ENCODE peak calls at places on chromosomes 16 and 17, in six cellular contexts. E is HCT116, F is heart left ventricle, X is right lobe of liver, U is MM.1S, Y is cardiac muscle cell. M is an unnamed sample. For H3K9me3 and H3K4me1, the result is how much of the 10 kb centered on the place peaks cover.

GRCh38 chr17:233473-233941 is 52.1 kb upstream of the DOC2B start:
- DNase-seq in U (peak), X (peak), F (peak), E (no peak), Y (no peak), M (peak)

GRCh38 chr16:74462361-74462760 is 41.1 kb upstream of the CLEC18B start:
- DNase-seq in E (no peak), X (no peak), F (no peak), U (no peak), Y (no peak), M (no peak)

GRCh38 chr17:63140255-63140654 is 174.2 kb downstream of the TANC2 start:
- DNase-seq in U (peak), F (no peak), X (no peak), E (no peak), Y (no peak), M (no peak)

GRCh38 chr16:27795992-27796614 is 246.2 kb downstream of the KATNIP start:
- DNase-seq in Y (peak), F (peak), X (no peak), U (peak), E (peak), M (peak)

GRCh38 chr17:16438173-16438556 is 22.8 kb downstream of the TRPV2 start:
- DNase-seq in Y (no peak), F (no peak), U (no peak), E (no peak), X (no peak), M (no peak)

GRCh38 chr16:13863075-13863765 is 56.7 kb upstream of the ERCC4 start:
- DNase-seq in E (no peak), X (no peak), Y (no peak), U (peak), F (no peak), M (no peak)

GRCh38 chr17:15966183-15966878 is 21.4 kb downstream of the ADORA2B start:
- DNase-seq in E (no peak), F (no peak), Y (peak), U (no peak), X (no peak), M (peak)

GRCh38 chr16:55526448-55526847 is 17.6 kb downstream of the LPCAT2 start:
- DNase-seq in E (no peak), U (no peak), F (no peak), Y (no peak), X (no peak), M (no peak)

GRCh38 chr17:58330997-58331814 is 2.6 kb upstream of the TSPOAP1 start:
- DNase-seq in F (no peak), U (peak), X (peak), Y (no peak), E (no peak), M (peak)

GRCh38 chr16:85112364-85112763 is at the start of gene CIBAR2:
- DNase-seq in F (no peak), Y (no peak), U (no peak), E (no peak), X (no peak), M (no peak)

GRCh38 chr17:32136856-32137255 is 5.4 kb upstream of the RHOT1 start:
- DNase-seq in E (no peak), F (no peak), U (no peak), Y (peak), X (no peak), M (no peak)

DNA sequence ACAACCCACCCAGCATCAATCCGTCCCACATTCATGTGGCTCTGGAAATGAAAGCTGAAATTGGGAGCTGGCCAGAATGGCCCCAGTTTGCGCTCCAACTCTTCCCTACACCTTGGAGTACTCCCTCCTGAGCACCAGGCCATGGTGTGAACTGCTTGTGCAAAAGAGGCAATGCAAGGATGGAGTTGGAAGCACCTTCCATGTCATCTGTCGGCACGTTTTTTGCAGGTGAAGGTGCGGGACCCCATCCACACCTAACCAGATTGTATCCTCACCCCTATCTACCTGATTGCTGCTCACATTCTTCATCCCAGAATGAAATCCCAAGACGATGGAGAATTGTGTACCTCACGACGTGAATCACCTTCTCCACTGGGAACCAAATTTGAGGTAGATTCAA is 136.6 kb upstream of the WSB1 start:
- DNase-seq in E (no peak), X (peak), U (no peak), F (no peak), Y (no peak), M (no peak)
- H3K9me3 ChIP-seq in E (under half), X (under half), U (under half), F (under half), Y (under half), M (under half)

GRCh38 chr16:67993207-67994036 is 5.9 kb downstream of the DPEP2 start:
- DNase-seq in U (peak), X (peak), F (peak), Y (peak), E (peak), M (peak)
- TF ChIP-seq CTCF in U (peak), X (peak), F (peak), Y (peak), E (peak), M (peak)

DNA sequence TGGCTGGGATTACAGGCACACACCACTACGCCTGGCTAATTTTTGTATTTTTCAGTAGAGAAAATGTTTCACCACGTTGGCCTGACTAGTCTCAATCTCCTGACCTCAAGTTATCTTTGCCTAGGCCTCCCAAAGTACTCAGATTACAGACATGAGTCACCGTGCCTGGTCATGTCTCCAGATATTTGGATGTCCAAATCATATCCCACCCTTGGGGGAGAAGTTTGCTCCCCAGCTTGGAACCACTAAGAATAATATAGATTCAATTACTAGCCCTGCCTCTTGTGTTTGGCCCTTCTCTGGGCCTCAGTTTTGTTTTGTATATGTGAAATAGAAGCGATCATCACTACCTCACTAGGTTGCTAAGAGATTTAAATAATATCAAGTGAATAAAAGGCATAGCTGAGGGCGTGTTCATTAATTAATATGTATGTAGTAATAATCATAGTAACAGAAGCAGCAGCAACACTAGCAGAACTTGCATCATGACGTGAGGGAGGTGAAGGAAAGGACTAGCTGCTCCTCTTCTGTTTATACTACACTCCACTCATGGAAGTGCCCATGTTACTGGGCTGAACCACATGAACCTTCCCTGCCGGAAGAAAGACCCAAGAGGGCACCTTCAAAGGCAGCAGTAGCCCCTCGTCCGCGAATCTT is 253.6 kb upstream of the XYLT1 start:
- DNase-seq in E (no peak), Y (no peak), X (no peak), U (no peak), F (no peak), M (no peak)
- H3K4me1 ChIP-seq in E (under half), Y (under half), X (under half), U (under half), F (under half), M (under half)

DNA sequence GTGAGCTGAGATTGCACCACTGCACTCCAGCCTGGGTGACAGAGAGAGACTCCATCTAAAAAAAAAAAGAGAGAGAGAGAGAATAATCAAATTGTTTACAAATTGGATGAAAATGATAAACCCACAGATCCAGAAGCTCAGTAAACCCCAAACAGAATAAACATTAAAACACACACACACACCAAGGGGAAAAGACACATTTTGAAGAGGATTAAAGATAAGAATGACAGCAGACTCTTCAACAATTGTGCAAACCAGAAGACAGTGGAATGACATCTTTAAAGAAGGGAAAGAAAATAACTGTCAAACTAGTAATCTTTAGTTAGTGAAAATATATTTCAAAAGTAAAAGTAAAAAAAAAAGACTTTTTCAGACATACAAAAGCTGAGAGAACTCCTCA is 64.4 kb upstream of the RPL38 start:
- DNase-seq in F (no peak), X (no peak), E (no peak), Y (no peak), U (no peak), M (no peak)
- H3K9me3 ChIP-seq in F (under half), X (under half), E (under half), Y (under half), U (under half), M (under half)

GRCh38 chr17:3891626-3892094 is 1.2 kb downstream of the CAMKK1 start:
- DNase-seq in Y (no peak), U (no peak), F (no peak), E (no peak), X (no peak), M (no peak)

GRCh38 chr17:3893003-3893719 is at the start of gene CAMKK1:
- DNase-seq in Y (peak), F (peak), E (peak), U (peak), X (peak), M (peak)

GRCh38 chr17:3893720-3894116 is 865 bp upstream of the CAMKK1 start:
- DNase-seq in Y (no peak), E (no peak), U (no peak), F (no peak), X (no peak), M (no peak)

GRCh38 chr17:3890893-3891219 is 2.0 kb downstream of the CAMKK1 start:
- DNase-seq in E (no peak), U (no peak), F (no peak), Y (no peak), X (no peak), M (no peak)

DNA sequence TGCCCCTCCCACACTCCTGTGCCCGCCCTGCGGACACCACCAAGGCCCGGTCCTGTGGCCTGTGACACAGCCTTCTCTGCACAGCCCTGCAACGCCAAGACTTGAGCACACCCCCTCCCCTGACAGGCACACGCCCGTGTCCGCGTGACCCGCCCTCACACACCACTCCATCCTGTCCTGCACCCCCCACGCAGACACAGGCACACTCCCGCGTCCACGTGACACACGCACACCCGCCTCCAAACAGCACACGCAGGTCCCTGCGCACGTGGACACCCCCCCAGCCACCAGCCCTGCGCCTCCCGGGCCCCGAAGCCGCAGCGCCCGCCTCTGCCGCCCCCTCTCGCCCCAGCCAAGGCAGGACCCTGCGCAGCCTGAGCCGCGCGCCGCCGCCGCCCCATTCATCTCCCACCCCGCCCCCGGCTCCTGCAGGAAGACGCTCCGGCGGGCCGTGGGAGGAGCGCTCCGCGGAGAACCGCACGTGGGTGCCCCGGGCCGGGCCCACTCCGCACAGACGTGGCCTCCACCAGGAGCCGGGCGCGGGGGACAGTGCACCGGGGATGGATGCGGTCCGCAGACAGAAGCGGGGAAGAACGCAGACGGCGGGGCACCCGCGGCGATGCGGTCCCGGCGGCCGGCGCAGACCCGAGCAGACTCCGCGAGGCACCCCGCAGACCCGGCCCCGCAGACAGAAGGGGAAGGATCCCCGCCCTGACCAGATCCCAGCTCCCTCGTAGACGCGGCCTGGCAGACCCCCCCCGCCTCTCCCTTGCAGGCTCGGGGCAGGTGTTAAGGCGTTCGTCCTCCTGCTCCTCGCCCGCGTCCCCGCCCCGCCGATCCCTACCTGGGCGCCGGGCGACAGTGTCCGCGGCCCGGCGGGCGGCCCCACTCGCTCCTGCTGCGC is 506 bp downstream of the CAMKK1 start:
- DNase-seq in F (peak), E (no peak), X (peak), Y (peak), U (peak), M (peak)
- TF ChIP-seq CTCF in F (no peak), E (no peak), X (no peak), Y (no peak), U (no peak), M (no peak)

GRCh38 chr17:40366861-40367518 is 2.5 kb upstream of the GJD3 start:
- DNase-seq in E (no peak), F (no peak), Y (no peak), U (no peak), X (no peak), M (no peak)
- H3K4me1 ChIP-seq in E (under half), F (under half), Y (under half), U (under half), X (under half), M (under half)

DNA sequence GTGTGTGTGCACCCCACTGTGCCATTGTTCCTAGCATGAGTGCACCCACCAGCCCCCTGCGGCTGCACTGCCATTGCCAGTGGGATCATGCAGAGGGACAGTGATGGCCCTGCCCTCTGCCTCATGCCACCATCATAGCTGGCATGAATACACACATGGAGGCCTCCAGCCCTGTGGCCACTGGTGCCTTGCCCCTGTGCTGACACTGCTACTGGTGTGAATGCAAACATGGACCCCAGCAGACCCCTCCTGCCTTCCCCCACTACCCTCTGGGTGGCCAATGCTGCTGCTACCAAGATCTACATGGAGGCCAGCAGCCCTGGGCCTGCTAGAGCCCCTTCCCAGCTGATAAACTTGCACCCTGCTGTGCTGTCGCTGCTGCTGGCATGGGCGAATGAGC is 995.5 kb upstream of the GOT2 start:
- DNase-seq in E (no peak), F (no peak), Y (no peak), U (no peak), X (no peak), M (no peak)
- H3K9me3 ChIP-seq in E (under half), F (under half), Y (under half), U (under half), X (under half), M (under half)

GRCh38 chr17:40427002-40427491 is 9.4 kb upstream of the TOP2A start:
- DNase-seq in E (no peak), F (no peak), X (no peak), Y (no peak), U (no peak), M (no peak)

GRCh38 chr17:40425741-40426140 is 8.0 kb upstream of the TOP2A start:
- DNase-seq in X (no peak), U (no peak), E (no peak), F (no peak), Y (no peak), M (peak)

GRCh38 chr17:40418428-40418706 is 671 bp upstream of the TOP2A start:
- DNase-seq in E (no peak), X (no peak), U (no peak), Y (no peak), F (no peak), M (no peak)

GRCh38 chr17:40419559-40420331 is 2.0 kb upstream of the TOP2A start:
- DNase-seq in U (no peak), X (no peak), F (no peak), Y (no peak), E (no peak), M (no peak)

DNA sequence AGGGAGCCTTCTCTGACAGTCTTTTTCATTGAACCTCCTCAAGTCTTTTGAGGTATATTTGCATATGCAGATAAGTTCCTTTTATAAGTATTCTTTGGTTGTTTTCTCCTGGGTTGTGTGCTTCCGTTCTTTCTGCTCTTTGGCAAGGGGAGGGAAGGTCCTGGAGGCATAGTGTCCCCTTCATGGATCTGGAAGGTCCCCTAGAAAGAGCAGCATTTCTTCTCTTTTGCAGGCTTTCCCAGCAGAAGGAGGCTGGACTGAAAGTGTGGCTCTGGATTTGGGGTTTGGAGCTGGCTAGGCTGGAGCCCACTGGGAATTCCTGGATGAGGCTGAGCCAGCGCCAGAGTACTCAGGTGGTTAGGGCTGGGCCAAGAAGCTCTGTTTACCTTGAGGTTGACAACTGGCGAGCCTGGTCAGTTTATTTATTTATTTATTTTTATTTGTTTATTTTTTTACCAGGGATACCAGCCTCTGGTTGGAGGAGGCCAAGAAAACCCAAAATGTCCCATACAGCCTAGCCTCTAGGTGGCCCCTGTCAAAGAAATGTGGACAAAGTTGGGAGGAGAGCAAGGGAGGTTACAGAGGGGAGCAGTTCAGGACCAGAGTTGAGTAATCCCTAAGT is 5.4 kb upstream of the TOP2A start:
- DNase-seq in E (peak), F (no peak), X (no peak), Y (no peak), U (no peak), M (no peak)
- TF ChIP-seq CTCF in E (peak), F (no peak), X (no peak), Y (no peak), U (no peak), M (no peak)

GRCh38 chr17:59830007-59830630 is 62.6 kb downstream of the TUBD1 start:
- DNase-seq in Y (no peak), E (no peak), X (no peak), U (no peak), F (no peak), M (no peak)
- H3K4me1 ChIP-seq in Y (under half), E (half or more), X (under half), U (half or more), F (under half), M (under half)